ENCODE peak calls at places on chromosomes 11 and 22, in four cellular contexts. One of them, this sample, is unnamed.

GRCh38 chr11:65781152-65781961 is 581 bp upstream of the AP5B1 start:
- DNase-seq in brain microvascular endothelial cell: no peak
- DNase-seq in cardiac muscle cell: peak; percentile 54
- DNase-seq in germinal center: peak; percentile 67
- DNase-seq in this sample: no peak

GRCh38 chr22:37022483-37023337 is 3.2 kb downstream of the MPST start:
- DNase-seq in germinal center: no peak
- DNase-seq in cardiac muscle cell: peak; percentile 17
- DNase-seq in brain microvascular endothelial cell: no peak
- DNase-seq in this sample: no peak

GRCh38 chr11:2223153-2223794 is 47.1 kb downstream of the ASCL2 start:
- DNase-seq in cardiac muscle cell: no peak
- DNase-seq in brain microvascular endothelial cell: no peak
- DNase-seq in germinal center: no peak
- DNase-seq in this sample: no peak

GRCh38 chr11:62555464-62556092 is 9.0 kb upstream of the AHNAK start:
- DNase-seq in germinal center: peak; percentile 82
- DNase-seq in cardiac muscle cell: peak; percentile 20
- DNase-seq in brain microvascular endothelial cell: no peak
- DNase-seq in this sample: no peak

GRCh38 chr11:66172146-66172545 is 96.3 kb upstream of the RAB1B start:
- DNase-seq in germinal center: no peak
- DNase-seq in cardiac muscle cell: no peak
- DNase-seq in brain microvascular endothelial cell: peak; percentile 85
- DNase-seq in this sample: peak; percentile 85

GRCh38 chr11:118202599-118203422 is 22.0 kb downstream of the JAML start:
- DNase-seq in brain microvascular endothelial cell: no peak
- DNase-seq in cardiac muscle cell: no peak
- DNase-seq in germinal center: no peak
- DNase-seq in this sample: no peak

GRCh38 chr11:96893988-96894387 is 504.2 kb downstream of the JRKL start:
- DNase-seq in germinal center: no peak
- DNase-seq in cardiac muscle cell: no peak
- DNase-seq in brain microvascular endothelial cell: no peak
- DNase-seq in this sample: no peak

GRCh38 chr11:125457814-125458343 is 38.2 kb downstream of the FEZ1 start:
- DNase-seq in brain microvascular endothelial cell: peak; percentile 80
- DNase-seq in germinal center: no peak
- DNase-seq in cardiac muscle cell: peak; percentile 37
- DNase-seq in this sample: no peak

GRCh38 chr22:44628273-44628672 is 73.7 kb upstream of the PRR5 start:
- DNase-seq in cardiac muscle cell: no peak
- DNase-seq in brain microvascular endothelial cell: no peak
- DNase-seq in germinal center: no peak
- DNase-seq in this sample: no peak